ENCODE peak calls at places on chromosome 1, in four cellular contexts. P is GM03348, H is left kidney, A is adipocyte. G is an unnamed sample.

GRCh38 chr1:5868931-5869500 is 123.2 kb downstream of the NPHP4 start:
- DNase-seq in P (no peak), A (no peak), H (no peak), G (no peak)

GRCh38 chr1:212108981-212109380 is 73.4 kb downstream of the DTL start:
- DNase-seq in H (no peak), A (no peak), P (no peak), G (no peak)

GRCh38 chr1:944341-945325 is 14.4 kb downstream of the NOC2L start:
- DNase-seq in A (no peak), P (peak), H (peak), G (no peak)

GRCh38 chr1:155196103-155196892 is 11.4 kb downstream of the THBS3 start:
- DNase-seq in P (no peak), H (peak), A (no peak), G (no peak)

GRCh38 chr1:216464489-216464888 is 41.2 kb upstream of the USH2A start:
- DNase-seq in P (peak), H (no peak), A (peak), G (peak)

GRCh38 chr1:89574621-89575020 is 50.0 kb downstream of the LRRC8B start:
- DNase-seq in A (no peak), P (no peak), H (no peak), G (no peak)

GRCh38 chr1:44619261-44619900 is 54.9 kb downstream of the TMEM53 start:
- DNase-seq in A (peak), H (peak), P (peak), G (peak)

GRCh38 chr1:163264256-163264655 is 57.5 kb upstream of the NUF2 start:
- DNase-seq in A (no peak), H (no peak), P (no peak), G (no peak)

GRCh38 chr1:91148641-91149069 is 126.8 kb upstream of the ZNF644 start:
- DNase-seq in P (no peak), H (no peak), A (no peak), G (no peak)